ENCODE peak calls at places on chromosomes 3 and 15, in seven cellular contexts. M, E, K, G, U, A and X are unnamed samples.

GRCh38 chr3:85050806-85051205 is 92.0 kb downstream of the CADM2 start:
- DNase-seq in M (no peak), E (no peak), K (no peak), U (no peak), A (no peak), G (no peak), X (no peak)

GRCh38 chr3:112858410-112859069 is 11.9 kb upstream of the CD200R1L start:
- DNase-seq in U (no peak), A (no peak), K (no peak), G (no peak), E (peak; percentile 2), M (no peak), X (no peak)

GRCh38 chr3:190105876-190106275 is 14.8 kb downstream of the P3H2 start:
- DNase-seq in A (no peak), M (peak; percentile 74), K (no peak), G (no peak), E (no peak), U (no peak), X (no peak)

GRCh38 chr3:108486910-108487309 is 23.5 kb downstream of the MYH15 start:
- DNase-seq in G (peak; percentile 37), U (no peak), K (no peak), E (peak; percentile 66), M (peak; percentile 41), A (no peak), X (peak; percentile 52)

GRCh38 chr15:49370782-49371181 is 52.3 kb upstream of the FGF7 start:
- DNase-seq in E (peak; percentile 9), K (no peak), U (no peak), M (peak; percentile 51), G (no peak), A (no peak), X (no peak)

GRCh38 chr3:110069641-110070538 is 732.5 kb upstream of the DPPA4 start:
- DNase-seq in G (no peak), M (peak; percentile 33), E (peak; percentile 47), U (no peak), K (no peak), A (no peak), X (peak; percentile 59)

GRCh38 chr3:17412950-17413530 is 329.4 kb downstream of the TBC1D5 start:
- DNase-seq in M (peak; percentile 72), E (peak; percentile 66), K (no peak), U (peak; percentile 20), A (no peak), G (no peak), X (peak; percentile 78)

GRCh38 chr15:75205064-75205395 is 3.3 kb downstream of the C15orf39 start:
- DNase-seq in K (no peak), G (no peak), M (no peak), U (no peak), E (no peak), A (no peak), X (no peak)

GRCh38 chr15:70491183-70491621 is 272.2 kb downstream of the UACA start:
- DNase-seq in U (no peak), G (no peak), A (no peak), E (peak; percentile 39), M (peak; percentile 23), K (no peak), X (peak; percentile 71)

GRCh38 chr3:195441971-195442572 is 748 bp downstream of the ACAP2 start:
- DNase-seq in E (peak; percentile 52), A (peak; percentile 80), M (peak; percentile 52), G (peak; percentile 41), U (peak; percentile 52), K (peak; percentile 34), X (peak; percentile 26)

GRCh38 chr3:56693750-56694149 is 10.7 kb upstream of the TASOR start:
- DNase-seq in M (no peak), U (no peak), E (no peak), G (no peak), K (no peak), A (no peak), X (no peak)

GRCh38 chr3:123489400-123490004 is 40.6 kb upstream of the ADCY5 start:
- DNase-seq in M (peak; percentile 75), K (peak; percentile 22), E (peak; percentile 66), U (peak; percentile 75), G (peak; percentile 45), A (no peak), X (peak; percentile 42)

GRCh38 chr3:194572131-194572789 is 61.0 kb downstream of the TMEM44 start:
- DNase-seq in U (no peak), E (peak; percentile 96), K (no peak), G (no peak), M (peak; percentile 97), A (peak; percentile 91), X (peak; percentile 93)

GRCh38 chr3:6287063-6287462 is 573.9 kb upstream of the GRM7 start:
- DNase-seq in G (no peak), U (no peak), K (no peak), M (no peak), E (no peak), A (no peak), X (no peak)

GRCh38 chr3:10292505-10293419 is at the start of gene GHRL:
- DNase-seq in G (peak; percentile 15), U (peak; percentile 76), K (no peak), M (no peak), E (no peak), A (no peak), X (no peak)

GRCh38 chr3:62562017-62562416 is 188.7 kb upstream of the FEZF2 start:
- DNase-seq in K (no peak), G (no peak), M (peak; percentile 36), E (peak; percentile 41), U (no peak), A (no peak), X (peak; percentile 62)

GRCh38 chr3:11510001-11510760 is 133.5 kb downstream of the VGLL4 start:
- DNase-seq in U (no peak), K (no peak), A (no peak), E (no peak), M (no peak), G (no peak), X (no peak)

GRCh38 chr15:57586661-57587404 is 4.9 kb upstream of the MYZAP start:
- DNase-seq in E (no peak), G (no peak), U (no peak), A (no peak), M (no peak), K (no peak), X (no peak)

GRCh38 chr15:59174846-59175831 is 31.5 kb upstream of the LDHAL6B start:
- DNase-seq in G (peak; percentile 39), K (peak; percentile 40), M (peak; percentile 96), U (peak; percentile 58), E (peak; percentile 79), A (peak; percentile 78), X (peak; percentile 86)

GRCh38 chr3:194485876-194486539 is 794 bp downstream of the ATP13A3 start:
- DNase-seq in G (no peak), K (peak; percentile 52), E (peak; percentile 37), A (peak; percentile 71), U (peak; percentile 45), M (peak; percentile 55), X (no peak)

GRCh38 chr3:186883686-186884058 is 41.2 kb downstream of the ADIPOQ start:
- DNase-seq in E (no peak), U (no peak), G (no peak), M (no peak), A (no peak), K (no peak), X (no peak)

GRCh38 chr3:163481738-163482137 is 1596.6 kb downstream of the SI start:
- DNase-seq in M (no peak), K (no peak), E (no peak), A (no peak), G (no peak), U (no peak), X (no peak)

GRCh38 chr3:129974451-129975331 is at the start of gene TRH:
- DNase-seq in M (no peak), A (no peak), E (no peak), K (no peak), U (peak; percentile 33), G (no peak), X (no peak)

GRCh38 chr3:182785142-182785541 is 8.2 kb upstream of the ATP11B start:
- DNase-seq in G (no peak), K (no peak), A (no peak), U (no peak), E (no peak), M (no peak), X (no peak)

GRCh38 chr15:37079726-37080125 is 20.6 kb downstream of the MEIS2 start:
- DNase-seq in A (no peak), E (no peak), G (no peak), U (no peak), K (no peak), M (peak; percentile 61), X (no peak)

GRCh38 chr3:192063570-192063969 is 602.6 kb downstream of the PYDC2 start:
- DNase-seq in A (no peak), G (no peak), U (peak; percentile 22), M (no peak), K (no peak), E (peak; percentile 22), X (no peak)

GRCh38 chr3:123627673-123628670 is 43.1 kb upstream of the HACD2 start:
- DNase-seq in M (no peak), U (no peak), E (no peak), K (no peak), A (no peak), G (no peak), X (no peak)

GRCh38 chr15:40511093-40511471 is 40.3 kb downstream of the CHST14 start:
- DNase-seq in K (no peak), A (no peak), G (no peak), M (no peak), U (peak; percentile 70), E (peak; percentile 10), X (no peak)

GRCh38 chr15:73685561-73685960 is 1.4 kb downstream of the CD276 start:
- DNase-seq in G (no peak), U (no peak), E (no peak), A (no peak), M (peak; percentile 44), K (no peak), X (no peak)

GRCh38 chr3:72721696-72722381 is 126.4 kb downstream of the SHQ1 start:
- DNase-seq in M (no peak), A (no peak), K (no peak), E (no peak), G (no peak), U (no peak), X (no peak)

GRCh38 chr3:10280177-10280529 is 12.6 kb downstream of the GHRL start:
- DNase-seq in U (no peak), K (no peak), E (no peak), G (no peak), A (no peak), M (no peak), X (no peak)

GRCh38 chr3:136990826-136991225 is 33.0 kb downstream of the IL20RB start:
- DNase-seq in G (no peak), U (no peak), A (no peak), M (no peak), E (no peak), K (no peak), X (no peak)

GRCh38 chr15:37109952-37110630 is 9.7 kb upstream of the MEIS2 start:
- DNase-seq in M (peak; percentile 61), G (no peak), A (peak; percentile 62), E (no peak), U (no peak), K (no peak), X (no peak)

GRCh38 chr3:46881819-46882376 is 4.4 kb downstream of the PTH1R start:
- DNase-seq in G (no peak), E (peak; percentile 32), K (no peak), A (no peak), M (peak; percentile 16), U (no peak), X (no peak)

GRCh38 chr15:64851503-64851840 is 9.8 kb downstream of the PLEKHO2 start:
- DNase-seq in K (no peak), G (no peak), E (peak; percentile 24), A (no peak), U (no peak), M (peak; percentile 96), X (no peak)

GRCh38 chr3:159824341-159824740 is 164.3 kb upstream of the IL12A start:
- DNase-seq in A (no peak), K (no peak), G (no peak), U (no peak), E (peak; percentile 92), M (peak; percentile 77), X (peak; percentile 83)

GRCh38 chr3:38548154-38548931 is 52.2 kb downstream of the EXOG start:
- DNase-seq in K (no peak), E (peak; percentile 58), U (no peak), G (no peak), A (no peak), M (no peak), X (peak; percentile 18)

GRCh38 chr3:197908957-197909701 is 40.9 kb upstream of the RPL35A start:
- DNase-seq in G (no peak), K (no peak), A (no peak), U (no peak), E (peak; percentile 23), M (no peak), X (peak; percentile 19)